ENCODE peak calls at places on chromosomes 4 and X, in seven cellular contexts. One of them, this sample, is unnamed.

GRCh38 chr4:181685461-181685860 is 557.7 kb upstream of the TENM3 start:
- DNase-seq in MCF 10A: peak; percentile 59
- DNase-seq in BJ: no peak
- DNase-seq in heart left ventricle: no peak
- DNase-seq in astrocyte of the spinal cord: peak; percentile 63
- DNase-seq in germinal center: no peak
- DNase-seq in NB4: no peak
- DNase-seq in this sample: peak; percentile 29

GRCh38 chr4:125140966-125141495 is 173.7 kb upstream of the FAT4 start:
- DNase-seq in MCF 10A: peak; percentile 32
- DNase-seq in BJ: no peak
- DNase-seq in heart left ventricle: no peak
- DNase-seq in astrocyte of the spinal cord: peak; percentile 26
- DNase-seq in germinal center: no peak
- DNase-seq in NB4: no peak
- DNase-seq in this sample: peak; percentile 22

GRCh38 chr4:168765726-168766125 is 244.3 kb downstream of the CBR4 start:
- DNase-seq in MCF 10A: peak; percentile 85
- DNase-seq in BJ: no peak
- DNase-seq in heart left ventricle: no peak
- DNase-seq in astrocyte of the spinal cord: peak; percentile 87
- DNase-seq in germinal center: no peak
- DNase-seq in NB4: no peak
- DNase-seq in this sample: peak; percentile 71

GRCh38 chr4:88725986-88726385 is 28.4 kb upstream of the NAP1L5 start:
- DNase-seq in MCF 10A: no peak
- DNase-seq in BJ: no peak
- DNase-seq in heart left ventricle: no peak
- DNase-seq in astrocyte of the spinal cord: no peak
- DNase-seq in germinal center: no peak
- DNase-seq in NB4: no peak
- DNase-seq in this sample: no peak

GRCh38 chrX:108064001-108064400 is 19.1 kb downstream of the VSIG1 start:
- DNase-seq in MCF 10A: no peak
- DNase-seq in BJ: no peak
- DNase-seq in heart left ventricle: no peak
- DNase-seq in astrocyte of the spinal cord: no peak
- DNase-seq in germinal center: no peak
- DNase-seq in NB4: no peak
- DNase-seq in this sample: no peak

GRCh38 chr4:15805583-15806517 is 27.7 kb downstream of the CD38 start:
- DNase-seq in MCF 10A: peak; percentile 80
- DNase-seq in BJ: no peak
- DNase-seq in heart left ventricle: no peak
- DNase-seq in astrocyte of the spinal cord: peak; percentile 64
- DNase-seq in germinal center: peak; percentile 39
- DNase-seq in NB4: peak; percentile 84
- DNase-seq in this sample: peak; percentile 43

GRCh38 chr4:145890689-145891088 is 47.9 kb downstream of the ZNF827 start:
- DNase-seq in MCF 10A: no peak
- DNase-seq in BJ: no peak
- DNase-seq in heart left ventricle: no peak
- DNase-seq in astrocyte of the spinal cord: no peak
- DNase-seq in germinal center: no peak
- DNase-seq in NB4: no peak
- DNase-seq in this sample: no peak

GRCh38 chrX:44143061-44143602 is 169.9 kb upstream of the NDP start:
- DNase-seq in MCF 10A: no peak
- DNase-seq in BJ: no peak
- DNase-seq in heart left ventricle: no peak
- DNase-seq in astrocyte of the spinal cord: no peak
- DNase-seq in germinal center: no peak
- DNase-seq in NB4: peak; percentile 21
- DNase-seq in this sample: no peak

GRCh38 chrX:14997271-14997670 is 124.0 kb downstream of the MOSPD2 start:
- DNase-seq in MCF 10A: no peak
- DNase-seq in BJ: no peak
- DNase-seq in heart left ventricle: no peak
- DNase-seq in astrocyte of the spinal cord: no peak
- DNase-seq in germinal center: no peak
- DNase-seq in NB4: no peak
- DNase-seq in this sample: no peak

GRCh38 chr4:122562436-122562835 is 58.4 kb downstream of the IL21 start:
- DNase-seq in MCF 10A: no peak
- DNase-seq in BJ: no peak
- DNase-seq in heart left ventricle: no peak
- DNase-seq in astrocyte of the spinal cord: no peak
- DNase-seq in germinal center: no peak
- DNase-seq in NB4: no peak
- DNase-seq in this sample: no peak

This sample was measured in RWPE1.